ENCODE peak calls at places on chromosomes 2 and 18, in four cellular contexts. E is WTC11, P is GM12878, H is K562. Z is an unnamed sample.

GRCh38 chr2:161426416-161426787 is 10.3 kb downstream of the TBR1 start:
- DNase-seq in E (no peak), P (no peak), H (no peak), Z (peak; percentile 33)

GRCh38 chr18:59075923-59076322 is 63.8 kb upstream of the SEC11C start:
- DNase-seq in E (no peak), P (no peak), H (no peak), Z (no peak)

GRCh38 chr18:68428026-68428425 is 286.9 kb downstream of the TMX3 start:
- DNase-seq in E (no peak), P (no peak), H (no peak), Z (no peak)

GRCh38 chr2:36502081-36502480 is 95.9 kb downstream of the FEZ2 start:
- DNase-seq in E (no peak), P (no peak), H (no peak), Z (no peak)

GRCh38 chr18:68104036-68104435 is 587.5 kb upstream of the DSEL start:
- DNase-seq in E (no peak), P (no peak), H (no peak), Z (no peak)

GRCh38 chr2:190379249-190379964 is 28.7 kb upstream of the MFSD6 start:
- DNase-seq in E (no peak), P (no peak), H (peak; percentile 23), Z (no peak)

GRCh38 chr2:47785986-47786385 is 3.0 kb downstream of the MSH6 start:
- DNase-seq in E (no peak), P (no peak), H (no peak), Z (no peak)

GRCh38 chr18:24792164-24792563 is 331.7 kb downstream of the HRH4 start:
- DNase-seq in E (no peak), P (no peak), H (no peak), Z (no peak)

GRCh38 chr2:196849895-196850294 is 40.7 kb upstream of the C2orf66 start:
- DNase-seq in E (no peak), P (no peak), H (peak; percentile 8), Z (peak; percentile 21)

GRCh38 chr2:166831930-166832329 is 56.4 kb upstream of the XIRP2 start:
- DNase-seq in E (no peak), P (no peak), H (no peak), Z (no peak)

GRCh38 chr2:215066138-215066537 is 72.3 kb downstream of the ABCA12 start:
- DNase-seq in E (no peak), P (no peak), H (no peak), Z (peak; percentile 27)

GRCh38 chr18:48719988-48720654 is 181.3 kb downstream of the CTIF start:
- DNase-seq in E (no peak), P (no peak), H (peak; percentile 67), Z (peak; percentile 63)

GRCh38 chr18:48514786-48515185 is 24.0 kb upstream of the CTIF start:
- DNase-seq in E (no peak), P (no peak), H (no peak), Z (no peak)

GRCh38 chr2:68428746-68429145 is 38.3 kb downstream of the FBXO48 start:
- DNase-seq in E (no peak), P (no peak), H (no peak), Z (no peak)

GRCh38 chr18:23250893-23251656 is 115.8 kb downstream of the CABLES1 start:
- DNase-seq in E (no peak), P (no peak), H (no peak), Z (no peak)

GRCh38 chr18:79949571-79950439 is 1.6 kb downstream of the SLC66A2 start:
- DNase-seq in E (no peak), P (no peak), H (no peak), Z (no peak)

GRCh38 chr18:26089247-26090129 is 925 bp downstream of the SS18 start:
- DNase-seq in E (no peak), P (no peak), H (no peak), Z (peak; percentile 10)

GRCh38 chr2:61485281-61485680 is 14.4 kb upstream of the USP34 start:
- DNase-seq in E (no peak), P (no peak), H (no peak), Z (no peak)

GRCh38 chr2:216991563-216991962 is 131.7 kb upstream of the TNP1 start:
- DNase-seq in E (no peak), P (no peak), H (no peak), Z (peak; percentile 62)

GRCh38 chr18:52422985-52423601 is 83.1 kb downstream of the DCC start:
- DNase-seq in E (no peak), P (no peak), H (no peak), Z (no peak)

GRCh38 chr18:27921904-27922541 is 254.9 kb downstream of the CDH2 start:
- DNase-seq in E (no peak), P (no peak), H (no peak), Z (peak; percentile 3)

GRCh38 chr18:22604390-22604985 is 186.8 kb upstream of the CTAGE1 start:
- DNase-seq in E (no peak), P (no peak), H (no peak), Z (no peak)

DNA sequence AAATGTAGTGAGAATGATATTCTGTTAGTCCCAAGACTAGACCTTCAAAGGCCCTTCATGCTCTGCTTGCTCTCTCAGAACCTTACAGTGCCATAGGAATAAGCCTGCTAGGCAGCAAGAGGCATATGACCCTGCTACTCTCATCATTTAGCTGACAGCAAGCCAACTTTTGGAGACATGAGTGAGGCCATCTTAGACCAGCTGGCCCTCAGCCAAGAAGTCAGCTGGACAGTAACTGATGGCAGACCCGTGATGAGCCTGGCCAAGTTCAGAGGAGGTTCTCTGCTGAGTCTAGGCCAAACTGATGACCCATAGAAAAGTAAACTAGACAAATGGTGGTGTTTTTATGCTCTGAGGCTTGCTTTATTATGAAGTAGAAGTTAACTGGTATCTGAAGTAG is 82.6 kb downstream of the C18orf54 start:
- DNase-seq in E (no peak), P (no peak), H (no peak), Z (no peak)
- TF ChIP-seq USF1 in E (no peak), P (no peak), H (no peak), Z (no peak)

DNA sequence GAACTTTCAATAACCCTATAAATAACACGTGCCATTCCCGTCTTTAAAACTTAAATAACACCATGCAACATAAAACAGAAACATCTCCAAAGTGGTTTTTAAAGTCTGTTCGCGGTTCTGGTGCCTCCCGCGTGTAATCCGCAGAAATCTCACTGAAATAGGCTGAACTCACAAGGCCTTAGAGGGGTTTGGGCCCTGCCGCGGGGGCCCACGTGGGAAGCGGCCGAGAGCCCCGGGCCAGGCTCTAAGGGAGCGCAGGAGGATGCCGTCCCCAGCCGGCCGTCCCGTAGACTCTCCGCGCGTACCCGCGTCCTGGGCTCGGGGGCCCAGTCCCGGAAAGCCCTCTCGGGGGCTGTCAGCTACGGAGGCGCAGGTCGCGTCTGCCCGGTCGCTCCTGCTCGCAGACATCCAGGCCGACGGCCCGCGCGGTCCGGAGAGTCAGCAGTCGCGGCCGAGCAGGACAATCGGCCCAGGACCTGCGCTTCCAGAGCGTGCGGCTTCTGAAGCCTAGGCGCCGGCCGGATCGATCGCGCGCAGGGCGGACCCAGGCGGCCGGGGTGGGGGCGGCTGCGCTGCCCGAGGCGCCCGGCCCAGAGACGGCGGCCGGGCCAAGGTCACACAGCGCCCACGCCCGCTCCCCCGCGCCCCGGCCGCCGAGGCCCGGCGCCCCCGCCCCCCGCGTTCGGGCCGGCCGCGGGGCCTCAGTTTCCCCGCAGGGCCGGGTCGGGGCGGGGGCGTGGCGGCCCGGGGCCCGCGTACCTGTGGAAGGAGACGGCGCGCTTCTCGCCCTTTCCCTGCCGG is 576 bp downstream of the THAP4 start:
- DNase-seq in E (peak; percentile 64), P (no peak), H (peak; percentile 47), Z (peak; percentile 79)
- TF ChIP-seq USF1 in E (no peak), P (no peak), H (no peak), Z (no peak)

DNA sequence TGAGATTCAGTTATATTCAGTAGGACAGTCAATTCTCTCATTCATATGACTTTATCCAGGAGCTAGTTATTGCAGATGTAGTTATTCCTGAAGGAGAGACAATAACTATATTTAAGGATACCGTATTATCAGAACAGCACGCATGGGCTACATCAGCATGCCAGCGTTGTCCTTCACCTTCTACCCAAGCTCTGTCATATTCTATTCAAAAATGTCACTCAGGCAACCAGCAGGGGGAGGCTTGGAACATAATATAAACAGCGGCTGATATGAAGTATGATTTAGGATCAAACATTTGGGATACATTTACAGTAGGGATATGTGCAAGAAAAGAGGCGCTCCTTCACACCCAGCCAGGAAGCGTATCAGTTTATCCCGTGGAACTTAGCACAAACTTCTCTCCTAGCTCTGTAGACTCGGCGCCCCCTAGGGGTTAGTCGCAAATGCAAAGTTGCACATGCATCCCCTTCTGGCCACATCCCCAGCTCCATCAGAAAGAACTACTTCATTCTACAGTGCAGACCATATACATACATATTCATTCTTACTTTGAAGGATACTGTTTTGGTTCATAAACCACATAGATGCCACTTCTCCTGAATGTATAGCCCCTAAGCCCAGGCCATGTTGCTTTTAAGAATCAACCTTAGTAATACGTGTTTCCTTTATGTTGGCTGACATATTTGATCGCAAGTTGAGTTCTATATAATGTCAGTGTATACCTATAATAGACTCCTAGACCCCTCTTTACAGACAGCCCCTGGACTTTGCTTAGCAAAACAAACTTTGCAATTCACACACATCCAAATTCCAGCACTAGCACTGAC is 759.4 kb downstream of the ADCYAP1 start:
- DNase-seq in E (peak; percentile 78), P (no peak), H (peak; percentile 53), Z (peak; percentile 3)
- TF ChIP-seq USF1 in E (no peak), P (no peak), H (no peak), Z (no peak)

DNA sequence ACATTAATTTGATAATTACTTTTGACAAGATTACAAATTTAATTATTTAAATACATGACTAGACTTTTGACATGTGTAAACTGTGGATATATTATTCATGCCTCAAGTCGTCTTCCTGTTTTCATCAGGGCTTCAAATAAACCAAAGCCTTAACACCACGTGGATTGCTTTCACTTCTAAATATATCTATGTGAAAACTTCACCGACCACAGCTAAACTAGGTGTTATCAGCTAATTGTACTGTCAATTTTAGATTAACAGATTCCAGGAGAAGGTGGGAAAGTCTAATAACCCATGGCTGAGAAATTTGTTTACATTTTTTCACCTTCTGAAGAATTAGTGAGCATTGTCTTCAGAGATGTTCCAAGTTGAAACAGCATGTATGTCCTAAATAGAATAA is 494.7 kb upstream of the FAM98A start:
- DNase-seq in E (no peak), P (no peak), H (no peak), Z (no peak)
- TF ChIP-seq USF1 in E (no peak), P (no peak), H (no peak), Z (no peak)

Z was measured in SK-N-SH.